ENCODE peak calls at places on chromosomes 11 and 22, in eight cellular contexts. Y is right atrium auricular region, O is ascending aorta, X is left ventricle myocardium inferior, M is heart right ventricle, R is epithelial cell of esophagus, C is mammary epithelial cell, K is Calu3. W is an unnamed sample.

GRCh38 chr11:28697920-28698827 is 590.0 kb downstream of the METTL15 start:
- DNase-seq in C (peak; percentile 20), Y (no peak), O (no peak), M (peak; percentile 39), R (peak; percentile 58), K (peak; percentile 68), X (peak; percentile 38), W (peak; percentile 27)

GRCh38 chr11:29161216-29161615 is 855.6 kb downstream of the KCNA4 start:
- DNase-seq in M (no peak), Y (no peak), X (no peak), R (peak; percentile 71), K (no peak), O (no peak), C (peak; percentile 59), W (no peak)

GRCh38 chr11:1837171-1838076 is 1.4 kb upstream of the TNNI2 start:
- DNase-seq in X (peak; percentile 69), O (no peak), K (peak; percentile 76), C (no peak), Y (no peak), R (peak; percentile 51), M (peak; percentile 78), W (no peak)

GRCh38 chr22:43515902-43516301 is 104.1 kb downstream of the MPPED1 start:
- DNase-seq in M (no peak), R (no peak), Y (no peak), K (no peak), X (no peak), C (no peak), O (no peak), W (no peak)

GRCh38 chr11:469684-470667 is 19.9 kb downstream of the PTDSS2 start:
- DNase-seq in R (peak; percentile 46), Y (peak; percentile 80), X (no peak), K (no peak), M (no peak), C (no peak), O (peak; percentile 80), W (no peak)

GRCh38 chr22:43478621-43479285 is 66.9 kb downstream of the MPPED1 start:
- DNase-seq in X (no peak), M (no peak), K (no peak), O (no peak), C (no peak), R (no peak), Y (no peak), W (no peak)

GRCh38 chr22:27853404-27853803 is 51.8 kb upstream of the MN1 start:
- DNase-seq in K (no peak), M (no peak), C (no peak), Y (no peak), O (no peak), X (no peak), R (no peak), W (no peak)

GRCh38 chr11:102318469-102318868 is 1.2 kb downstream of the BIRC3 start:
- DNase-seq in M (no peak), C (peak; percentile 38), O (no peak), K (peak; percentile 43), X (no peak), Y (no peak), R (peak; percentile 30), W (no peak)

GRCh38 chr11:12727556-12728070 is 53.4 kb downstream of the TEAD1 start:
- DNase-seq in M (no peak), K (no peak), C (no peak), O (no peak), Y (no peak), R (no peak), X (no peak), W (no peak)

GRCh38 chr22:21938071-21938822 is 14.4 kb downstream of the PPM1F start:
- DNase-seq in Y (peak; percentile 94), M (peak; percentile 97), K (peak; percentile 94), C (peak; percentile 64), R (peak; percentile 62), X (peak; percentile 95), O (peak; percentile 96), W (peak; percentile 93)

GRCh38 chr11:75429902-75430691 is 2.9 kb downstream of the KLHL35 start:
- DNase-seq in R (peak; percentile 81), M (peak; percentile 69), K (peak; percentile 66), C (peak; percentile 58), Y (no peak), O (peak; percentile 83), X (peak; percentile 60), W (no peak)

GRCh38 chr22:17501679-17502285 is 61.5 kb upstream of the SLC25A18 start:
- DNase-seq in Y (no peak), X (no peak), O (no peak), K (peak; percentile 56), R (peak; percentile 74), M (no peak), C (peak; percentile 53), W (no peak)

GRCh38 chr22:35467788-35468187 is 67.8 kb downstream of the MCM5 start:
- DNase-seq in C (peak; percentile 29), X (peak; percentile 86), O (peak; percentile 79), R (no peak), K (no peak), Y (peak; percentile 80), M (peak; percentile 82), W (no peak)

GRCh38 chr11:47605921-47606320 is 11.7 kb upstream of the C1QTNF4 start:
- DNase-seq in X (no peak), R (no peak), M (no peak), K (no peak), Y (no peak), O (no peak), C (no peak), W (no peak)

GRCh38 chr11:61985863-61986262 is 18.4 kb upstream of the FTH1 start:
- DNase-seq in C (peak; percentile 32), X (no peak), O (no peak), R (peak; percentile 78), Y (peak; percentile 9), M (no peak), K (no peak), W (no peak)

GRCh38 chr22:17268501-17269223 is 49.4 kb upstream of the ADA2 start:
- DNase-seq in Y (no peak), R (no peak), O (no peak), K (no peak), X (no peak), M (no peak), C (no peak), W (no peak)

GRCh38 chr11:111663820-111664219 is 61.6 kb downstream of the SIK2 start:
- DNase-seq in O (no peak), C (no peak), K (peak; percentile 22), M (peak; percentile 26), Y (no peak), X (peak; percentile 51), R (no peak), W (no peak)

GRCh38 chr22:39530692-39531331 is 1.7 kb downstream of the RPS19BP1 start:
- DNase-seq in X (no peak), C (no peak), R (peak; percentile 65), Y (no peak), M (no peak), O (no peak), K (peak; percentile 35), W (no peak)

GRCh38 chr22:17121235-17122195 is at the start of gene TMEM121B:
- DNase-seq in C (peak; percentile 44), M (peak; percentile 79), K (peak; percentile 59), Y (peak; percentile 67), R (peak; percentile 50), O (peak; percentile 74), X (peak; percentile 80), W (peak; percentile 24)

GRCh38 chr11:33147559-33147958 is 13.7 kb downstream of the CSTF3 start:
- DNase-seq in M (no peak), Y (no peak), R (peak; percentile 60), K (peak; percentile 12), C (peak; percentile 70), O (no peak), X (no peak), W (no peak)

GRCh38 chr11:119476038-119476437 is 53.1 kb upstream of the THY1 start:
- DNase-seq in R (no peak), K (no peak), Y (peak; percentile 2), O (no peak), M (no peak), X (no peak), C (no peak), W (no peak)

GRCh38 chr22:45448431-45448830 is 34.9 kb downstream of the RIBC2 start:
- DNase-seq in O (peak; percentile 78), C (no peak), Y (peak; percentile 90), X (peak; percentile 86), M (peak; percentile 83), R (no peak), K (no peak), W (no peak)

GRCh38 chr11:77031599-77031998 is 2.6 kb upstream of the B3GNT6 start:
- DNase-seq in Y (no peak), O (no peak), X (no peak), K (no peak), C (no peak), M (no peak), R (no peak), W (no peak)
- TF ChIP-seq CTCF in Y (no peak), O (no peak), X (no peak), K (no peak), C (no peak), M (no peak), R (no peak), W (no peak)

DNA sequence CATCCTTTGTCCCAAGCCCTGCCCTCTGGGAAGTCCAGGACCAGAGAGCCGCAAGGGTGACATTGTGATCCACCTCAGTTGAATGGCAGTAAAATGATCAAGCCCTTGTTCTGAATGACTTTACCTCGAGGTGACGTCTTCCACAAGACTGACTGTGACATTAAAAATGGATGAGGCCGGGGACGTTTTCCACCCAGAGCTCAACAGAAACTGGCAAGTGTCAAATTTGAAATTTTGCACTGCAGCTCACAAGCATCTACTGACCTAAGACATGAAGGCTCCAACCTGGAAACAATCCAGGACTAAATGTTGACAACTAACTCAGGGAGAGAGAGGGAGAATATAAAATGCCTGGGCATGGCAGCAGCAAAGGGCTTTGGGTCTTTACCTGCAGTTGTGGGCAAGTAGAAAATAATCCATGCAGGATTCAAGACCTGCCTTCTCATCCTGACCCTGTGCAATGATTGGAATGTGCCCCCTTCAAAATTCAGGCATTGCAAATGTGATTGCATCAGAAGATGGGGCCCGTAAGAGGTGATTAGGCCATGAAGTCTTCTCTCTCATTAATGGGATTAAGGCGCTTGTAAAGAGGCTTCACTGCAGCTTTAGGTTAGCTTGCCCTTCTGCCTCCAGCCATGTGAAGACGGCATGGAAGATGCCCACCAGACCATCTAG is 33.6 kb upstream of the CLMP start:
- DNase-seq in R (no peak), C (no peak), Y (no peak), O (no peak), M (no peak), K (no peak), X (no peak), W (no peak)
- TF ChIP-seq CTCF in R (no peak), C (no peak), Y (no peak), O (no peak), M (no peak), K (no peak), X (no peak), W (no peak)

GRCh38 chr22:48208894-48209293 is 1446.4 kb downstream of the TBC1D22A start:
- DNase-seq in R (no peak), M (no peak), O (no peak), K (no peak), C (no peak), Y (no peak), X (no peak), W (no peak)
- TF ChIP-seq CTCF in R (no peak), M (no peak), O (no peak), K (no peak), C (no peak), Y (no peak), X (no peak), W (no peak)

DNA sequence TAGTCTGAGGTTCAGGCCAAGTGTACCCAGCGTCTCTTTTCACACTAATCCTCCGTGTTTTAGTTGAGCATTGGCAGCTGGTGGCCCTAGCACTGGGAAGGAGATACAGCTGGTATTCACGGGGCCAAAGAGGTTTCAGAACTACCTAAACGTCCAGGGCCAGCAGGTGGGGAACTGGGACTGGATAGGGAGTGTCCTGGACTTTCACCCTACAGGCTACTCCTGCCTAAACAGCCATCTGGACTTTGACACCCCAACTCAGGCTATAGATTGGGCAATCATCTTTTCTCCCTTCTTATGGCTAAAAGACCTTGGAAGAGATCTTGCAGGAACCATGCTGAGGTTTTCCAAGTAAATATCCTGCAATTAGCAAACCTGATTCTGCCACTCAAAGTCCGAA is 2.8 kb downstream of the SPON1 start:
- DNase-seq in K (peak; percentile 24), R (no peak), C (no peak), M (no peak), X (no peak), Y (no peak), O (no peak), W (no peak)
- TF ChIP-seq CTCF in K (no peak), R (no peak), C (no peak), M (no peak), X (no peak), Y (no peak), O (peak; percentile 7), W (no peak)

W was measured in omental fat pad.